ENCODE peak calls at places on chromosomes 2 and 18, in six cellular contexts. U is IMR-90, B is mesendoderm, M is mesenchymal stem cell, Q is H1, A is neuronal stem cell. H is an unnamed sample.

GRCh38 chr18:59681521-59682004 is 15.7 kb downstream of the CCBE1 start:
- DNase-seq in A (no peak), U (no peak), Q (no peak), B (peak), M (no peak), H (no peak)

GRCh38 chr2:48270209-48270608 is 259.7 kb upstream of the STON1 start:
- DNase-seq in Q (no peak), B (no peak), U (no peak), M (no peak), A (no peak), H (peak)

GRCh38 chr2:109335586-109336266 is 206.7 kb downstream of the SH3RF3 start:
- DNase-seq in B (no peak), Q (no peak), M (peak), U (peak), A (no peak), H (no peak)

GRCh38 chr2:199460808-199461454 is 3.2 kb upstream of the SATB2 start:
- DNase-seq in U (no peak), A (no peak), Q (no peak), B (no peak), M (no peak), H (no peak)

GRCh38 chr18:37332764-37333420 is 232.7 kb downstream of the CELF4 start:
- DNase-seq in M (no peak), U (no peak), Q (no peak), A (no peak), B (no peak), H (no peak)

GRCh38 chr18:57833441-57834101 is 30.5 kb upstream of the ATP8B1 start:
- DNase-seq in U (peak), B (peak), A (no peak), Q (no peak), M (peak), H (peak)

GRCh38 chr18:62616331-62616805 is 93.5 kb downstream of the ZCCHC2 start:
- DNase-seq in Q (no peak), A (no peak), B (no peak), M (no peak), U (no peak), H (no peak)

GRCh38 chr2:174004900-174005605 is 39.9 kb upstream of the SP3 start:
- DNase-seq in U (peak), B (peak), A (no peak), Q (no peak), M (peak), H (peak)

GRCh38 chr2:160214461-160215055 is 14.5 kb upstream of the ITGB6 start:
- DNase-seq in A (no peak), B (peak), Q (no peak), M (peak), U (peak), H (no peak)

GRCh38 chr2:232889876-232890401 is 19.9 kb downstream of the SNORC start:
- DNase-seq in M (no peak), U (no peak), Q (peak), A (no peak), B (no peak), H (no peak)

GRCh38 chr2:155733091-155733870 is 599.2 kb downstream of the NR4A2 start:
- DNase-seq in U (no peak), M (no peak), Q (no peak), A (no peak), B (no peak), H (no peak)

GRCh38 chr18:22678486-22678885 is 254.6 kb upstream of the RBBP8 start:
- DNase-seq in Q (no peak), A (no peak), M (no peak), B (no peak), U (no peak), H (no peak)

GRCh38 chr2:1942146-1942545 is 197.8 kb upstream of the PXDN start:
- DNase-seq in B (no peak), U (no peak), Q (no peak), M (no peak), A (no peak), H (no peak)

GRCh38 chr18:55781481-55781957 is 193.5 kb upstream of the TCF4 start:
- DNase-seq in A (peak), M (peak), Q (peak), B (peak), U (peak), H (peak)

GRCh38 chr2:12534646-12535263 is 182.0 kb upstream of the TRIB2 start:
- DNase-seq in Q (no peak), B (peak), U (peak), M (peak), A (no peak), H (peak)

GRCh38 chr2:238596571-238597551 is 170.1 kb downstream of the ASB1 start:
- DNase-seq in A (no peak), M (peak), B (no peak), Q (no peak), U (peak), H (no peak)

GRCh38 chr2:101948625-101949150 is 43.1 kb upstream of the IL1R2 start:
- DNase-seq in M (no peak), A (no peak), U (no peak), Q (no peak), B (no peak), H (no peak)

GRCh38 chr2:3631851-3632659 is 25.9 kb upstream of the ALLC start:
- DNase-seq in U (no peak), B (no peak), Q (peak), M (no peak), A (no peak), H (no peak)

GRCh38 chr18:6781179-6781714 is 51.7 kb downstream of the ARHGAP28 start:
- DNase-seq in A (no peak), Q (no peak), M (peak), B (peak), U (no peak), H (no peak)

GRCh38 chr18:46141199-46141598 is 37.0 kb downstream of the HAUS1 start:
- DNase-seq in A (no peak), M (no peak), Q (no peak), B (no peak), U (no peak), H (no peak)

GRCh38 chr2:20702563-20702962 is 35.6 kb downstream of the GDF7 start:
- DNase-seq in B (no peak), M (peak), U (peak), Q (no peak), A (no peak), H (no peak)

GRCh38 chr2:232264081-232264480 is 114.5 kb upstream of the ALPP start:
- DNase-seq in U (no peak), B (no peak), M (no peak), A (no peak), Q (no peak), H (no peak)

GRCh38 chr2:54945401-54946219 is 104.6 kb downstream of the RTN4 start:
- DNase-seq in U (peak), B (peak), A (no peak), Q (no peak), M (peak), H (no peak)

GRCh38 chr2:235860111-235860510 is 308.1 kb downstream of the GBX2 start:
- DNase-seq in Q (no peak), B (no peak), A (no peak), U (no peak), M (no peak), H (no peak)

GRCh38 chr2:239055756-239056493 is 208.0 kb downstream of the TWIST2 start:
- DNase-seq in A (no peak), B (no peak), M (peak), Q (no peak), U (no peak), H (no peak)

DNA sequence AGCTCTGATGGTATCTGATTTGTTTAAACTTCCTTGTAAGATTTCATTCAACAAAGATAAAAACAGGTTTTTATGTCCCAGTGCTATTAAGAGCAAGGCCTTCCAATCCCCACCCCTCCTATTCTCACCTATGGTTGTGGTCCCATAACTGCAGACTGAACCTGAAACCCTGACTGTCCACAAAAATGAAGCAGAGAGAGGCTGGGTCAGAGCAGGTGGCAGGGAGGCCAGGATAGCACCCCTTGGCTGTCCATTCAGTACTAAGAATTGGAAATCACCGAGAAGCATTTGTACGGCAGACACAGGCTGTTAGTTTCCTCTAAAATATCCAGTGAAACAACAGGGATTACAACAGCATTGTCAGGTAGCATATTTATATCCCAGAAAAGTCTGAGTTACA is 37.3 kb upstream of the FMNL2 start:
- DNase-seq in B (no peak), M (no peak), U (no peak), A (no peak), Q (no peak), H (no peak)
- H3K9ac ChIP-seq in B (no peak), M (no peak), U (no peak), A (no peak), Q (no peak), H (no peak)

GRCh38 chr2:88691339-88692183 is at the start of gene RPIA:
- DNase-seq in A (peak), U (peak), M (peak), B (peak), Q (peak), H (peak)
- H3K18ac ChIP-seq in A (peak), U (no peak), M (peak), B (peak), Q (peak), H (peak)

GRCh38 chr2:118223487-118224136 is 135.3 kb downstream of the INSIG2 start:
- DNase-seq in A (no peak), U (no peak), M (peak), B (no peak), Q (peak), H (no peak)

GRCh38 chr2:118224144-118224887 is 136.0 kb downstream of the INSIG2 start:
- DNase-seq in U (no peak), B (peak), M (peak), Q (peak), A (peak), H (peak)

GRCh38 chr2:118221952-118222594 is 133.8 kb downstream of the INSIG2 start:
- DNase-seq in Q (peak), B (peak), M (peak), U (peak), A (peak), H (peak)

GRCh38 chr2:118224888-118225264 is 136.6 kb downstream of the INSIG2 start:
- DNase-seq in B (peak), M (no peak), U (no peak), A (no peak), Q (no peak), H (no peak)

DNA sequence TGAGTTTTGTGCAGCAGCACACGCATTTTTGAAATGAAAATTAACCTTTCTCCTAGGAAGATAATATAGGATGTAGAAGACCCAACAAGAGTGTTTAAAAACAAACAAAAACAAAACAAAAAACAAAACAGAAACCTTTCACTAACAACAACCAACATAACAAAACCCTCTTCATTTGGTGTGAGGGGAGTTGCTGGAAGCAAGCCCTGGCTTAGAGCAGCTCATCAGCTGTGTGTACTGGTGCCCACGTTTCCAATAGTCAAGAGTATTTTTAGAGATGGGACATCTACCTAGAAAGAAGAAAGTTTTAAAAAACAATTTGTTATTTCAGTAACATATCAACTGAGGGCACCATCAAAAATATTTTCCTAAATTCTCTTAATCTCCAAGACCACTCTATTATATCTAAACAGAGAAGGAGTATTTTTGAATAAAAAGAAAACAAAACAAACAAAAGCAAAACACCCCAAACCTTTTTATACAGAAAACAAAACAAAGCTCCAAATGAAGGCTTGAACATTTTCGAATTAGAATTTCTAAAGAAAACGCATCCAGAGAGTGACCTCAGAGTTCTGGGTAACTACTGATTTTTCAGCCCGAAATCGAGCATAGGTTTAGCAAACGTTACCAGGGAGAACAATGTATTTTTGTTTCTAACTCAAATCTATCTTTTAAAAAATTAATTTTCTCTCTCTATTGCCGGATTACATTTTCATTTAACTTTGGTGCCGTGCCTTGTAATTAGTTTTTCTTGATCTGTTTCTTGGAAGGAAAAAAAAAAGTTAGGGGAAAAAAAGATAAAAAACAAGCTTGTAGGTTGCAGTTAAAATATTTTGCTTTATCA is 134.6 kb downstream of the INSIG2 start:
- DNase-seq in Q (peak), A (no peak), U (no peak), B (no peak), M (peak), H (no peak)
- H3K4me3 ChIP-seq in Q (peak), A (peak), U (no peak), B (no peak), M (no peak), H (no peak)

GRCh38 chr2:64820901-64821300 is 167.2 kb upstream of the SERTAD2 start:
- DNase-seq in Q (no peak), A (no peak), U (no peak), B (no peak), M (no peak), H (no peak)

GRCh38 chr2:64819774-64820688 is 166.3 kb upstream of the SERTAD2 start:
- DNase-seq in M (no peak), B (no peak), A (no peak), U (no peak), Q (no peak), H (no peak)

GRCh38 chr2:64817453-64817852 is 163.7 kb upstream of the SERTAD2 start:
- DNase-seq in A (no peak), Q (no peak), B (no peak), M (no peak), U (no peak), H (no peak)

GRCh38 chr2:64818650-64819032 is 164.9 kb upstream of the SERTAD2 start:
- DNase-seq in Q (no peak), A (no peak), B (no peak), M (no peak), U (no peak), H (peak)

GRCh38 chr2:64819371-64819770 is 165.7 kb upstream of the SERTAD2 start:
- DNase-seq in M (no peak), B (no peak), A (no peak), Q (no peak), U (no peak), H (no peak)
- H3K9ac ChIP-seq in M (no peak), B (no peak), A (no peak), Q (no peak), U (no peak), H (no peak)

DNA sequence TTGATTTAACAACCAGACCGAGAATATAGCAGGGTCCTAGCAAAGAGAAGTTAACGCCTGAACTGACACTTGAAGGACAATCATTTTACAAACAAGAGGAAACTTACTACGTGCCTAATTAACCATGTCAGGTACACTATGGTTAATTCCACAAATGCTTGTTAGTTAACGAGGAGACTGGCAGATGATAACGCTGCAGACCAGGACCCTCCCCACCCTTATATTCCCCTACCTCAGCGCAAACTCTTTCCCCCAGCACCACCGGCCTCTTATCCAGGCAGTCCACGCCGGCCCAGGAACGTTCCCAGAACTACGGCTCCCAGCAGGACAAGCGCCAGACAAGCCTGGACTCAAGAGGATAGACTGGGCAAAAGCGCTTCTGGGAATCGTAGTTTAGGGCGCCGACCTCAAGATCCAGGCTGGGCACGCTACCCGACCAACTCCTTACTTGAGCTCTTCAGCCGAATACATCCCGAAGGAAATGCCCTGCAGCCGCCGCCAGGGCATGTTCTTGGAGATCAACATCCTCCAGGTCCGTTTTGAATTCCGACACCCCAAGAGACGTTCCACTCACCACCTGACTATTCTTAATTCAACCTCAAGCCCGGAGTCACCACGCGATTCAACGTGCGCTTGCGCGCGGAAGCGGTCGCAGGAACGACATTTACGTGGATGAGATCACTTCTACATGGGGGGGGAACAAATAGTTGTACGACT is at the start of gene POLR1A:
- DNase-seq in Q (peak), U (peak), M (peak), B (peak), A (peak), H (peak)
- H3K18ac ChIP-seq in Q (peak), U (peak), M (peak), B (peak), A (peak), H (peak)

DNA sequence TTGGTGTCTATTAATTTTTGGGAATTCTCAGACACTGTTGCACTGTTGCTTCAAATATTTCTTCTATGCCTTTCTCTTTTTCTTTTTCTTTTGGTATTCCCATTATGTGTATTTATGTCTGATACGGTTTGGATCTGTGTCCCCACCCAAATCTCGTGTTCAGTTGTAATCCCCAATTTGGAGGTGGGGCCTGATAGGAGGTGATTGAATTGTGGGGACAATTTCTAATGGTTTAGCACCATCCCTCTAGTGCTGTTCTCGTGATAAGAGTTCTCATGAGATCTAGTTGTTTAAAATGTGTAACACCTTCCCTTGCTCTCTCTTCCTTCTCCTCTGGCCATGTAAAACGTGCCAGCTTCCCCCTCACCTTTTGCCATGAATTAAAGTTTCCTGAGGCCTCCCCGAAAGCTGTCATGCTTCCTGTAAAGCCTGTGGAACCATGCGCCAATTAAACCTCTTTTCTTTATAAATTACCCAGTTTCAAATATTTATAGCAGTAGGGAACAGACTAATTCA is 26.8 kb downstream of the EHBP1 start:
- DNase-seq in B (no peak), A (no peak), Q (no peak), U (no peak), M (no peak), H (no peak)
- H3K4me3 ChIP-seq in B (no peak), A (no peak), Q (no peak), U (no peak), M (no peak), H (no peak)

H was measured in trophoblast cell.